ENCODE peak calls at places on chromosomes 5 and 9, in seven cellular contexts. D, A, S, H, K, U and E are unnamed samples. For H3K4me1, the result is how much of the 10 kb centered on the place peaks cover.

GRCh38 chr9:137427454-137428310 is 4.5 kb downstream of the NOXA1 start:
- DNase-seq in U (no peak), K (no peak), A (no peak), H (no peak), S (no peak), D (no peak), E (no peak)

GRCh38 chr5:89457411-89458329 is 574.7 kb upstream of the MEF2C start:
- DNase-seq in U (no peak), S (no peak), D (no peak), A (no peak), K (peak), H (no peak), E (peak)

GRCh38 chr5:20601678-20602100 is 613.7 kb upstream of the CDH18 start:
- DNase-seq in S (no peak), A (peak), K (peak), H (no peak), U (no peak), D (peak), E (peak)

GRCh38 chr9:20524776-20525175 is 97.5 kb downstream of the MLLT3 start:
- DNase-seq in A (peak), U (no peak), H (no peak), K (peak), D (peak), S (no peak), E (no peak)

GRCh38 chr5:122412966-122413365 is 100.9 kb downstream of the SNCAIP start:
- DNase-seq in K (no peak), A (no peak), S (no peak), U (no peak), H (no peak), D (no peak), E (no peak)

GRCh38 chr9:69971643-69972449 is 71.8 kb upstream of the MAMDC2 start:
- DNase-seq in K (peak), S (peak), H (peak), U (no peak), A (peak), D (peak), E (peak)

GRCh38 chr9:98774746-98775145 is 21.6 kb downstream of the ANKS6 start:
- DNase-seq in S (no peak), D (peak), A (peak), U (no peak), K (peak), H (no peak), E (no peak)

GRCh38 chr5:138065102-138065501 is 18.7 kb upstream of the WNT8A start:
- DNase-seq in U (no peak), S (no peak), D (peak), H (no peak), A (peak), K (peak), E (no peak)

GRCh38 chr9:104091708-104092107 is 2.4 kb upstream of the SMC2 start:
- DNase-seq in A (peak), K (peak), S (no peak), D (peak), H (peak), U (no peak), E (peak)

GRCh38 chr5:162593881-162594280 is 526.3 kb downstream of the GABRG2 start:
- DNase-seq in D (peak), H (no peak), A (no peak), U (no peak), K (peak), S (no peak), E (no peak)

GRCh38 chr9:95406114-95406513 is 88.6 kb upstream of the FANCC start:
- DNase-seq in U (no peak), A (no peak), D (no peak), H (peak), S (no peak), K (no peak), E (peak)

GRCh38 chr5:172634106-172634899 is 6.8 kb upstream of the NEURL1B start:
- DNase-seq in K (no peak), A (no peak), D (no peak), S (no peak), U (no peak), H (no peak), E (no peak)

GRCh38 chr5:8905021-8905420 is 640.9 kb downstream of the SEMA5A start:
- DNase-seq in D (no peak), S (no peak), K (no peak), H (peak), A (no peak), U (no peak), E (peak)

GRCh38 chr9:127979333-127980055 is 1.3 kb downstream of the EEIG1 start:
- DNase-seq in K (peak), U (no peak), H (peak), S (no peak), A (peak), D (peak), E (peak)

GRCh38 chr5:159510282-159510681 is 180.0 kb upstream of the IL12B start:
- DNase-seq in A (peak), S (peak), H (peak), K (peak), U (no peak), D (peak), E (peak)

GRCh38 chr5:107670028-107670926 is 460 bp downstream of the EFNA5 start:
- DNase-seq in K (peak), D (peak), A (peak), H (peak), S (no peak), U (no peak), E (peak)

GRCh38 chr9:113536483-113537226 is 73.1 kb downstream of the RGS3 start:
- DNase-seq in H (no peak), K (no peak), U (no peak), S (peak), A (peak), D (no peak), E (peak)

GRCh38 chr9:69645488-69645887 is 26.7 kb downstream of the APBA1 start:
- DNase-seq in S (no peak), H (no peak), A (peak), U (no peak), D (peak), K (no peak), E (no peak)

GRCh38 chr5:123283537-123283936 is 139.7 kb downstream of the CEP120 start:
- DNase-seq in U (no peak), H (no peak), D (no peak), K (no peak), A (no peak), S (no peak), E (peak)

GRCh38 chr5:179801304-179802206 is 5.1 kb downstream of the MGAT4B start:
- DNase-seq in A (peak), K (peak), D (peak), U (no peak), H (peak), S (no peak), E (peak)

GRCh38 chr5:179802207-179802883 is 4.3 kb downstream of the MGAT4B start:
- DNase-seq in U (no peak), A (no peak), D (no peak), H (no peak), K (no peak), S (no peak), E (no peak)

GRCh38 chr5:179800071-179800695 is 6.4 kb downstream of the LTC4S start:
- DNase-seq in S (no peak), D (no peak), K (no peak), H (no peak), A (no peak), U (no peak), E (no peak)

GRCh38 chr5:179799644-179799973 is 5.8 kb downstream of the LTC4S start:
- DNase-seq in K (no peak), D (no peak), U (no peak), H (no peak), S (no peak), A (no peak), E (no peak)

DNA sequence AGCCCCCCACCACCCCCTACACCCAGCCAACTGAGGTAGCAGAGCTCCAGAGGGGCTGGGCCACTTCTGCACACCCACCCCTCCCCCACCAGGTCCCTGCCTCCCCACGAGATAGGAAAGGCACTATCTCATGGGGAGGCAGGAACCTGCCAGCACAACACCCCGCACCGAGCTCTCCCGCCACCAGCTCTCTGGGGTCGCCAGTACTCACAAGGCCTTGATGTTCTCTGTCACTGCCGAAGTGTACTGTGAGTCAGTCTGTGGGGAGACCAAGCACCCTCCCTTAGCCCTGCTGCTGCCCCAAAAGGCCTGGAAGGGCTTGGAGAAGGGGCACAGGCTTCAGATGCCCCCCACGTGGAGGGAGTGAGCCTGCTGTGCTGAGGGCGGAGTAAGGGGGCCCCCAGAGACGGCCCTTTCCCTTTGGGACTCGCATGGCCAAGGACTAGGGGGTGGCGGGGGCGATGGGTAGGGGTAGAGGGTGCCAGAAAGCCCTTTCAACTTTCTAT is 5.9 kb downstream of the MGAT4B start:
- DNase-seq in D (no peak), U (no peak), A (no peak), H (no peak), S (no peak), K (no peak), E (no peak)
- H3K4me1 ChIP-seq in D (under half), U (under half), A (under half), H (under half), S (under half), K (under half), E (under half)

GRCh38 chr5:37991903-37992299 is 152.1 kb upstream of the GDNF start:
- DNase-seq in D (no peak), K (no peak), A (no peak), U (no peak), S (no peak), H (no peak), E (no peak)
- H3K4me2 ChIP-seq in D (no peak), K (no peak), A (no peak), U (no peak), S (no peak), H (no peak), E (no peak)

GRCh38 chr5:142473038-142473437 is 148.2 kb upstream of the SPRY4 start:
- DNase-seq in A (no peak), S (no peak), K (no peak), H (no peak), U (no peak), D (no peak), E (no peak)
- H3K4me1 ChIP-seq in A (under half), S (under half), K (under half), H (under half), U (under half), D (under half), E (under half)

GRCh38 chr9:11356101-11356500 is 743.3 kb upstream of the PTPRD start:
- DNase-seq in U (no peak), K (no peak), H (no peak), A (no peak), S (no peak), D (no peak), E (no peak)
- H3K4me2 ChIP-seq in U (no peak), K (no peak), H (no peak), A (no peak), S (no peak), D (no peak), E (no peak)

GRCh38 chr5:132772291-132773070 is 4.6 kb downstream of the SEPTIN8 start:
- DNase-seq in D (no peak), A (no peak), K (no peak), S (no peak), U (no peak), H (no peak), E (no peak)

GRCh38 chr5:132770476-132771159 is 6.4 kb downstream of the SEPTIN8 start:
- DNase-seq in D (no peak), H (no peak), U (no peak), S (no peak), K (no peak), A (peak), E (no peak)

GRCh38 chr5:132773114-132773513 is 3.9 kb downstream of the SEPTIN8 start:
- DNase-seq in U (no peak), H (no peak), S (no peak), D (no peak), K (no peak), A (no peak), E (no peak)

GRCh38 chr5:132773601-132774355 is 3.3 kb downstream of the SEPTIN8 start:
- DNase-seq in A (no peak), H (no peak), U (no peak), D (no peak), S (no peak), K (no peak), E (no peak)

DNA sequence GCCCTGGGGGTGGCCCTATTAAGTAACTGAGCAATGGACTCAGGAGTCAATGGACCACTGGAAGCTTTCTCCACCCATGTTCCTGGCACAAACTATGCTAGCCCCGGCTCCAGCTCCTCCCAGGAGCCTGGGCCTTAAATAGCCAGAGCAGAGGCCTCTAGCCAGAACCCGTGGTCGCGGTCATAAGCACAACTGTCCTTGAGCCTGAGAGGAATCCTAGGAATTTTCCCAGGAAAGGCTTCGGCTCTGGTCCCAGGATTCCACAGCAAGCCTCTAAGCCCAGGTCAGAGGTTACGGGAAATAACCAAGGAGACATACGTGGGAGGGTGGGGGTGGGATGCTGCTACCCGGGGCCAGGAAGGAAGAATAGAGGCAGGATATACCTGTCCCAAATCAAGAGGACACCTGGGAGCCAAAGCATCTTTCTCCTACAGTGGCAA is 5.5 kb downstream of the SEPTIN8 start:
- DNase-seq in D (peak), K (peak), A (peak), H (peak), U (no peak), S (no peak), E (peak)
- H3K4me1 ChIP-seq in D (under half), K (under half), A (under half), H (under half), U (under half), S (under half), E (under half)

GRCh38 chr5:141523991-141524390 is 35.1 kb downstream of the PCDHGC5 start:
- DNase-seq in D (no peak), K (no peak), A (no peak), H (no peak), U (no peak), S (no peak), E (no peak)
- H3K4me2 ChIP-seq in D (peak), K (no peak), A (peak), H (no peak), U (no peak), S (no peak), E (peak)

DNA sequence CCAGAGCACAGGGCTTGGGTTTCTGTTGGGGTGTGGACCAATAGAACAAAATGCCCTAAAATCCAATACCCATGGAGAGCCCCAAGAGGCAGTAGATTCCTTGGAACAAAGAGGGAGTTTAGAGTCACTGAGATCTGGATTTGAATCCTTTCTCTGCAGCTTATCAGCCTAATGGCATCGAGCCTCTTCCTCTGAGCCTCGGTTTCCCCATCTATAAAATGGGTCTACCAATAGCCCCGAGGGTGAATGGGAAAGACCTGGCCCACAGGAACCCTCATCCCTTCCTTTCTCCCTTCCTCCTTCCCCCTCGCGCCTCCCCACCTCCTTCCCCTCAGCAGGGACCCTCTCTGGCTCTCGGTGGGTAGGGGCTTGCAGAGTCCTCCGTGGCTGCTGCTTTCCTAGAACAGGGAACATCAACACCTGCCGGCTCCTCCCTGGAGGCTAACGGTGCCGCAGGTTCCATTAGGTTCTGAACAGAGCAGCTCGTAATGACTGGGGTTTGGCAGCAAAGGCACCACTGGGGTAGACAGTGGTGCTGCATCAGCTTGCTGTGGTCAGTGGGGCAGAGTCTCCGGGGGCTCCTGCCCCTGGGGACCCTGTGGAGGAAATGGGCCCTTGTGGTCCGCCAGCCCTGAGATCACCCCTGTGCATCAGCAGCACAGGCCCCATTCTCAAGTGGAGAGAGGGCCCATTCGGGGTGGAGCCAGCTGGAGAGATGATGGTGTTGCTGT is 40.3 kb downstream of the NEK6 start:
- DNase-seq in K (no peak), U (no peak), S (no peak), D (no peak), A (no peak), H (no peak), E (no peak)
- H3K4me1 ChIP-seq in K (half or more), U (under half), S (under half), D (under half), A (under half), H (half or more), E (under half)

GRCh38 chr5:150140830-150141229 is 14.8 kb downstream of the PDGFRB start:
- DNase-seq in S (no peak), H (peak), D (no peak), U (no peak), K (no peak), A (no peak), E (peak)
- H3K4me2 ChIP-seq in S (no peak), H (peak), D (no peak), U (no peak), K (no peak), A (no peak), E (peak)

GRCh38 chr5:68271124-68271523 is 55.6 kb downstream of the PIK3R1 start:
- DNase-seq in S (no peak), U (no peak), A (no peak), H (no peak), D (no peak), K (no peak), E (no peak)
- H3K4me1 ChIP-seq in S (under half), U (under half), A (under half), H (under half), D (under half), K (under half), E (under half)